ENCODE peak calls at places on chromosomes 6 and 20, in five cellular contexts. X is H9; O is HT1080; J is effector CD4-positive, alpha-beta T cell; B is nucleus accumbens. S is an unnamed sample.

GRCh38 chr6:1613631-1614447 is 4.1 kb downstream of the FOXC1 start:
- DNase-seq in X (peak), O (peak), J (no peak), B (no peak), S (no peak)

GRCh38 chr20:4091332-4092135 is 76.2 kb upstream of the RNF24 start:
- DNase-seq in X (peak), O (peak), J (no peak), B (no peak), S (no peak)

GRCh38 chr20:40251284-40251932 is 437.6 kb downstream of the MAFB start:
- DNase-seq in X (peak), O (peak), J (no peak), B (no peak), S (no peak)

GRCh38 chr6:75602897-75603395 is 1.3 kb downstream of the SENP6 start:
- DNase-seq in X (no peak), O (no peak), J (no peak), B (no peak), S (no peak)

GRCh38 chr6:3884007-3884745 is 35.0 kb downstream of the FAM50B start:
- DNase-seq in X (no peak), O (peak), J (no peak), B (no peak), S (no peak)

GRCh38 chr20:32034581-32035397 is 17.3 kb upstream of the HCK start:
- DNase-seq in X (no peak), O (no peak), J (no peak), B (no peak), S (no peak)

GRCh38 chr6:10742251-10742650 is 5.4 kb upstream of the TMEM14B start:
- DNase-seq in X (no peak), O (no peak), J (no peak), B (no peak), S (no peak)

GRCh38 chr6:136230219-136230980 is 19.7 kb downstream of the MTFR2 start:
- DNase-seq in X (no peak), O (no peak), J (no peak), B (no peak), S (no peak)

GRCh38 chr6:157242791-157243190 is 80.5 kb downstream of the TMEM242 start:
- DNase-seq in X (no peak), O (no peak), J (no peak), B (no peak), S (no peak)

GRCh38 chr6:31116661-31117385 is 2.2 kb downstream of the PSORS1C1 start:
- DNase-seq in X (no peak), O (no peak), J (no peak), B (no peak), S (no peak)

GRCh38 chr6:97189767-97190166 is 93.2 kb downstream of the MMS22L start:
- DNase-seq in X (no peak), O (peak), J (no peak), B (no peak), S (no peak)

GRCh38 chr20:1301031-1301529 is 27.9 kb downstream of the SDCBP2 start:
- DNase-seq in X (peak), O (peak), J (peak), B (no peak), S (no peak)

GRCh38 chr6:15066433-15067337 is 179.2 kb upstream of the JARID2 start:
- DNase-seq in X (no peak), O (peak), J (no peak), B (no peak), S (no peak)

GRCh38 chr6:53624491-53624890 is 41.1 kb downstream of the KLHL31 start:
- DNase-seq in X (no peak), O (no peak), J (no peak), B (no peak), S (no peak)

GRCh38 chr20:38349856-38350255 is 3.6 kb downstream of the LBP start:
- DNase-seq in X (no peak), O (no peak), J (no peak), B (no peak), S (no peak)

GRCh38 chr6:122365775-122366403 is 33.6 kb upstream of the HSF2 start:
- DNase-seq in X (no peak), O (no peak), J (no peak), B (no peak), S (no peak)

GRCh38 chr6:113050979-113051378 is 703.8 kb downstream of the RFPL4B start:
- DNase-seq in X (peak), O (no peak), J (no peak), B (no peak), S (no peak)

GRCh38 chr6:136751478-136751956 is 40.8 kb downstream of the MAP3K5 start:
- DNase-seq in X (no peak), O (no peak), J (no peak), B (no peak), S (no peak)

GRCh38 chr20:59733326-59733725 is 129.0 kb downstream of the PHACTR3 start:
- DNase-seq in X (no peak), O (no peak), J (no peak), B (no peak), S (no peak)

GRCh38 chr6:127586372-127586771 is 9.4 kb downstream of the C6orf58 start:
- DNase-seq in X (peak), O (no peak), J (no peak), B (no peak), S (no peak)

GRCh38 chr6:29071831-29072723 is 15.0 kb downstream of the OR2B3 start:
- DNase-seq in X (peak), O (peak), J (no peak), B (no peak), S (no peak)

GRCh38 chr20:33460711-33461110 is 17.1 kb upstream of the SNTA1 start:
- DNase-seq in X (no peak), O (no peak), J (no peak), B (no peak), S (no peak)

GRCh38 chr20:59001068-59001448 is 6.0 kb downstream of the CTSZ start:
- DNase-seq in X (no peak), O (no peak), J (no peak), B (no peak), S (no peak)

GRCh38 chr6:42028234-42029061 is 21.9 kb upstream of the TAF8 start:
- DNase-seq in X (no peak), O (peak), J (no peak), B (no peak), S (no peak)

GRCh38 chr20:17568972-17569471 is 853 bp upstream of the DSTN start:
- DNase-seq in X (peak), O (peak), J (no peak), B (peak), S (peak)

GRCh38 chr6:30687659-30688431 is 1.4 kb upstream of the PPP1R18 start:
- DNase-seq in X (peak), O (no peak), J (no peak), B (no peak), S (no peak)

GRCh38 chr6:3987072-3987471 is 91.9 kb downstream of the FAM217A start:
- DNase-seq in X (peak), O (peak), J (no peak), B (no peak), S (no peak)

GRCh38 chr6:108968746-108969316 is 120.6 kb downstream of the ARMC2 start:
- DNase-seq in X (no peak), O (no peak), J (no peak), B (no peak), S (no peak)

GRCh38 chr6:143806282-143807102 is 36.6 kb upstream of the LTV1 start:
- DNase-seq in X (no peak), O (peak), J (no peak), B (no peak), S (no peak)

GRCh38 chr6:43890197-43891062 is 120.4 kb downstream of the VEGFA start:
- DNase-seq in X (no peak), O (no peak), J (no peak), B (no peak), S (no peak)

GRCh38 chr6:125670586-125670985 is 78.8 kb upstream of the HEY2 start:
- DNase-seq in X (peak), O (peak), J (no peak), B (no peak), S (no peak)

GRCh38 chr6:111793711-111794111 is 79.5 kb downstream of the FYN start:
- DNase-seq in X (no peak), O (no peak), J (peak), B (no peak), S (no peak)

GRCh38 chr20:51428451-51429143 is 113.9 kb downstream of the NFATC2 start:
- DNase-seq in X (no peak), O (no peak), J (no peak), B (no peak), S (no peak)

GRCh38 chr6:53070808-53071207 is 5.6 kb downstream of the FBXO9 start:
- DNase-seq in X (no peak), O (no peak), J (no peak), B (no peak), S (no peak)

GRCh38 chr6:54813901-54814300 is 32.7 kb upstream of the FAM83B start:
- DNase-seq in X (no peak), O (peak), J (no peak), B (no peak), S (no peak)

S was measured in caudate nucleus.